ENCODE peak calls at places on chromosomes 7 and 10, in five cellular contexts. X is NT2/D1, R is HepG2, C is HEK293T, A is GM12878. F is an unnamed sample.

GRCh38 chr10:79159141-79159619 is 90.4 kb downstream of the ZMIZ1 start:
- DNase-seq in R (no peak), X (no peak), A (no peak), C (no peak), F (no peak)

GRCh38 chr10:71141528-71141927 is 70.8 kb upstream of the UNC5B start:
- DNase-seq in R (no peak), A (no peak), X (no peak), C (no peak), F (no peak)

GRCh38 chr10:48506147-48506917 is 98.5 kb downstream of the ARHGAP22 start:
- DNase-seq in R (peak; percentile 88), X (no peak), C (peak; percentile 28), A (no peak), F (no peak)

GRCh38 chr10:42936580-42936979 is 140.3 kb upstream of the RET start:
- DNase-seq in A (no peak), C (no peak), R (no peak), X (no peak), F (no peak)

GRCh38 chr10:14326581-14326980 is 4.1 kb downstream of the FRMD4A start:
- DNase-seq in C (no peak), R (no peak), X (no peak), A (no peak), F (no peak)

GRCh38 chr10:36564433-36564832 is 561.0 kb upstream of the ANKRD30A start:
- DNase-seq in R (no peak), C (no peak), A (no peak), X (no peak), F (no peak)

GRCh38 chr10:99382181-99382580 is 48.2 kb downstream of the GOT1 start:
- DNase-seq in A (no peak), C (no peak), R (no peak), X (no peak), F (no peak)

GRCh38 chr7:106693659-106694353 is 32.8 kb upstream of the CCDC71L start:
- DNase-seq in X (no peak), C (no peak), A (no peak), R (no peak), F (no peak)

GRCh38 chr7:132825932-132826480 is 249.7 kb upstream of the PLXNA4 start:
- DNase-seq in R (no peak), A (no peak), C (no peak), X (no peak), F (no peak)

GRCh38 chr10:44990302-44990655 is 10.4 kb upstream of the ZNF22 start:
- DNase-seq in R (peak; percentile 71), C (no peak), A (no peak), X (no peak), F (peak; percentile 64)
- TF ChIP-seq SUZ12 in R (no peak), C (no peak), A (no peak), X (no peak), F (no peak)

DNA sequence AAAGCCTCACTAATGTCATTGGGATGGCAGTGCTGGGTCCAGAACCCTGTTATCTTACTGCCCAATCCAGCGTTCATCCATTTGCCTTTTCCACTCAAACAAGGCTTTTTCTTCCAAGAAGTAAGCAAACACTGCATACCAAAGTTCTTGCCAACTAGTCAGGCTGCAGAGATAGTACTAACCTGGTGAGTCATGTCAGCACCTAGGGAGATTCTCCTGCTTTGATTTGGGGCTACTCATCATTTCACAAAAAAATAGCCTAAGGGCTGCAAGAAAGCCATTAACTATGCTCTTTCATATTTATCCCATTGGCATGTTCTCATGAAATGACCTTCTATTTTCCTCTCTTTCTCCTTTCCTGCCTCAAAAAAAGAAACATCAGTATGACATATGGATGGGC is 142.6 kb downstream of the TWIST1 start:
- DNase-seq in A (no peak), C (no peak), R (no peak), X (no peak), F (no peak)
- TF ChIP-seq SUZ12 in A (no peak), C (no peak), R (no peak), X (no peak), F (no peak)

GRCh38 chr7:1610678-1611302 is 41.0 kb upstream of the PSMG3 start:
- DNase-seq in A (no peak), C (no peak), X (no peak), R (no peak), F (no peak)
- TF ChIP-seq SUZ12 in A (no peak), C (no peak), X (no peak), R (no peak), F (no peak)

GRCh38 chr7:139749545-139749944 is 28.3 kb downstream of the HIPK2 start:
- DNase-seq in X (no peak), A (no peak), C (no peak), R (no peak), F (no peak)

GRCh38 chr7:139748936-139749335 is 28.9 kb downstream of the HIPK2 start:
- DNase-seq in X (no peak), A (no peak), C (no peak), R (no peak), F (no peak)

GRCh38 chr7:139746652-139747051 is 31.1 kb downstream of the HIPK2 start:
- DNase-seq in A (no peak), R (no peak), X (no peak), C (no peak), F (no peak)

GRCh38 chr7:139747662-139748372 is 30.0 kb downstream of the HIPK2 start:
- DNase-seq in R (no peak), A (no peak), C (no peak), X (no peak), F (no peak)

DNA sequence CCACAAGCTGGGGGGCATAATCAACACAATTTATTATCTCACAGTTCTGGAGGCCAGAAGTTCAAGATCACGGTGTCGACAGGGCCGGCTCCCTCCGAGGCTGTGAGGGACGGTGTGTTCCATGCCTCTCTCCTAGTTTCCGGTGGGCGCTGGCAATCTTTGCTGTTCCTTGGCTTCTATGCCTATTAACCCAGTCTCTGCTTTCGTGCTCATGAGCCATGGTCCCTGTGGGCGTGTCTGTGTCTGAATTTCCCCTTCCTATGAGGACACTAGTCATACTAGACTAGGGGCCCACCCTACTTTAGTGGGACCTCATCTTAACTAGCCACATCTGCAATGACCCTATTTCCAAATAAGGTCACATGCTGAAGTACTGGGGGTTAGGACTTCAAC is 29.4 kb downstream of the HIPK2 start:
- DNase-seq in C (no peak), X (no peak), R (no peak), A (no peak), F (no peak)
- TF ChIP-seq SUZ12 in C (no peak), X (no peak), R (no peak), A (no peak), F (no peak)

GRCh38 chr10:62870866-62871265 is 54.7 kb upstream of the EGR2 start:
- DNase-seq in X (no peak), A (no peak), C (no peak), R (no peak), F (no peak)
- TF ChIP-seq SUZ12 in X (no peak), A (no peak), C (no peak), R (no peak), F (no peak)

GRCh38 chr10:46235705-46236536 is 50.9 kb upstream of the ANTXRL start:
- DNase-seq in X (no peak), R (no peak), C (no peak), A (no peak), F (peak; percentile 33)

GRCh38 chr10:46234026-46234425 is 52.8 kb upstream of the ANTXRL start:
- DNase-seq in C (no peak), A (no peak), R (no peak), X (no peak), F (no peak)

GRCh38 chr10:46232666-46233065 is 54.1 kb upstream of the ANTXRL start:
- DNase-seq in C (no peak), A (no peak), X (no peak), R (no peak), F (no peak)

GRCh38 chr10:46233101-46233500 is 53.7 kb upstream of the ANTXRL start:
- DNase-seq in A (no peak), X (no peak), R (no peak), C (no peak), F (no peak)

DNA sequence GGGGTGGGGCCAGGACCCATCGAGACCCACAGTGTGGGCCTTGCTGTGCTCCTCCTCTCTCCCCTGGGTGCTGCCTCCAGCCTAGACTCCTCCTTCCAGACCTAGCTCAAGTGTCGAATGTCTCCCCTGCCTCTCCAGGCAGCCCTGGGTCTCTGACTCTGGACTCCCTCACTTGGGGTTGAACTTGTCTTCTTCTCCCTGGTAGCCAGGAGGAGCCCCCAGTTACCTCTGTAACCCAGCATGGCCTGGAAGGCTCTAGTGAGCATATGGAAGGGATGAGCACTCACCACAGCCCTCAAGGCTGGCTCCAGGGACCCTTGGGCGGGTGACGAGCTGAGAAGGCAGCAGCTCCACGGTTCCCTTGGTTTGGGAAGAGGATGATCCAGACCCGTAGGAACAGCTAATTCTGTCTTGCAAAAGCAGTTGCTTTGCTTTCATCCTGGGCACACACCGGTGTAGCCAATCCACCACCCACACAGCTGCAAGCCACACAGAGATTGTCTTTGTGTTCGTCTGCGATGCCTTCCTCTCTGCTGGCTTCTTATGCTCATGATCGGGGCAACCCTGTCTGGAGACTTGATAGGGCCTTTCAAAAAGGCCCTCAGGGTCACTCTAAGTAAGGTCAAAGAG is 52.3 kb upstream of the ANTXRL start:
- DNase-seq in X (no peak), R (no peak), A (no peak), C (no peak), F (no peak)
- TF ChIP-seq SUZ12 in X (no peak), R (no peak), A (no peak), C (no peak), F (no peak)

GRCh38 chr7:139669106-139670061 is 108.4 kb downstream of the HIPK2 start:
- DNase-seq in X (no peak), A (no peak), C (no peak), R (no peak), F (no peak)
- TF ChIP-seq SUZ12 in X (no peak), A (no peak), C (no peak), R (no peak), F (no peak)

GRCh38 chr7:127968547-127968946 is 62.7 kb downstream of the LRRC4 start:
- DNase-seq in A (no peak), R (no peak), X (no peak), C (no peak), F (no peak)
- TF ChIP-seq SUZ12 in A (no peak), R (no peak), X (no peak), C (no peak), F (no peak)

F was measured in H1.